ENCODE peak calls at places on chromosomes 4 and X, in seven cellular contexts. One of them, this sample, is unnamed. For H3K4me1, the result is how much of the 10 kb centered on the place peaks cover.

GRCh38 chrX:140766024-140766611 is 56.6 kb downstream of the LINC00632 start:
- DNase-seq in heart right ventricle: peak
- DNase-seq in BE2C: peak
- DNase-seq in kidney: no peak
- DNase-seq in cardiac muscle cell: peak
- DNase-seq in upper lobe of left lung: peak
- DNase-seq in small intestine: peak
- DNase-seq in this sample: peak

GRCh38 chr4:57499786-57500185 is 389.6 kb upstream of the IGFBP7 start:
- DNase-seq in small intestine: no peak
- DNase-seq in heart right ventricle: no peak
- DNase-seq in upper lobe of left lung: no peak
- DNase-seq in BE2C: no peak
- DNase-seq in kidney: no peak
- DNase-seq in cardiac muscle cell: no peak
- DNase-seq in this sample: no peak

GRCh38 chr4:90039122-90039521 is 88.1 kb upstream of the CCSER1 start:
- DNase-seq in cardiac muscle cell: no peak
- DNase-seq in BE2C: no peak
- DNase-seq in small intestine: no peak
- DNase-seq in upper lobe of left lung: no peak
- DNase-seq in kidney: no peak
- DNase-seq in heart right ventricle: no peak
- DNase-seq in this sample: peak

GRCh38 chrX:128518508-128518907 is 466.3 kb upstream of the ACTRT1 start:
- DNase-seq in small intestine: no peak
- DNase-seq in kidney: no peak
- DNase-seq in cardiac muscle cell: no peak
- DNase-seq in BE2C: no peak
- DNase-seq in upper lobe of left lung: no peak
- DNase-seq in heart right ventricle: no peak
- DNase-seq in this sample: no peak

GRCh38 chr4:21744046-21744445 is 204.5 kb downstream of the KCNIP4 start:
- DNase-seq in cardiac muscle cell: no peak
- DNase-seq in small intestine: no peak
- DNase-seq in upper lobe of left lung: no peak
- DNase-seq in heart right ventricle: no peak
- DNase-seq in kidney: no peak
- DNase-seq in BE2C: no peak
- DNase-seq in this sample: no peak

GRCh38 chrX:48531359-48531954 is 8.1 kb upstream of the TBC1D25 start:
- DNase-seq in heart right ventricle: no peak
- DNase-seq in kidney: no peak
- DNase-seq in small intestine: peak
- DNase-seq in cardiac muscle cell: peak
- DNase-seq in BE2C: no peak
- DNase-seq in upper lobe of left lung: no peak
- DNase-seq in this sample: no peak

GRCh38 chr4:73438582-73439215 is 2.7 kb downstream of the AFP start:
- DNase-seq in cardiac muscle cell: no peak
- DNase-seq in BE2C: no peak
- DNase-seq in heart right ventricle: no peak
- DNase-seq in small intestine: peak
- DNase-seq in upper lobe of left lung: no peak
- DNase-seq in kidney: no peak
- DNase-seq in this sample: no peak

GRCh38 chr4:71860643-71861042 is 76.8 kb upstream of the GC start:
- DNase-seq in small intestine: no peak
- DNase-seq in BE2C: no peak
- DNase-seq in cardiac muscle cell: no peak
- DNase-seq in heart right ventricle: no peak
- DNase-seq in kidney: no peak
- DNase-seq in upper lobe of left lung: no peak
- DNase-seq in this sample: no peak

GRCh38 chr4:107709916-107710315 is 10.1 kb downstream of the PAPSS1 start:
- DNase-seq in cardiac muscle cell: peak
- DNase-seq in upper lobe of left lung: no peak
- DNase-seq in kidney: no peak
- DNase-seq in heart right ventricle: no peak
- DNase-seq in small intestine: no peak
- DNase-seq in BE2C: no peak
- DNase-seq in this sample: no peak

GRCh38 chr4:147787204-147787603 is 55.3 kb downstream of the ARHGAP10 start:
- DNase-seq in BE2C: no peak
- DNase-seq in small intestine: no peak
- DNase-seq in upper lobe of left lung: no peak
- DNase-seq in heart right ventricle: no peak
- DNase-seq in kidney: no peak
- DNase-seq in cardiac muscle cell: peak
- DNase-seq in this sample: no peak

GRCh38 chr4:124414641-124415040 is 297.9 kb downstream of the ANKRD50 start:
- DNase-seq in kidney: no peak
- DNase-seq in cardiac muscle cell: peak
- DNase-seq in heart right ventricle: no peak
- DNase-seq in BE2C: no peak
- DNase-seq in small intestine: no peak
- DNase-seq in upper lobe of left lung: no peak
- DNase-seq in this sample: no peak

GRCh38 chr4:80141543-80141942 is 55.8 kb upstream of the PRDM8 start:
- DNase-seq in cardiac muscle cell: no peak
- DNase-seq in upper lobe of left lung: no peak
- DNase-seq in small intestine: no peak
- DNase-seq in BE2C: no peak
- DNase-seq in heart right ventricle: no peak
- DNase-seq in kidney: no peak
- DNase-seq in this sample: no peak

GRCh38 chrX:44908198-44908597 is 35.2 kb downstream of the KDM6A start:
- DNase-seq in BE2C: no peak
- DNase-seq in small intestine: no peak
- DNase-seq in heart right ventricle: no peak
- DNase-seq in cardiac muscle cell: peak
- DNase-seq in upper lobe of left lung: no peak
- DNase-seq in kidney: no peak
- DNase-seq in this sample: no peak

GRCh38 chr4:6942238-6942800 is 32.7 kb downstream of the TBC1D14 start:
- DNase-seq in small intestine: peak
- DNase-seq in BE2C: no peak
- DNase-seq in upper lobe of left lung: peak
- DNase-seq in kidney: peak
- DNase-seq in cardiac muscle cell: peak
- DNase-seq in heart right ventricle: no peak
- DNase-seq in this sample: no peak
- H3K4me1 ChIP-seq in small intestine: under half
- H3K4me1 ChIP-seq in BE2C: under half
- H3K4me1 ChIP-seq in upper lobe of left lung: under half
- H3K4me1 ChIP-seq in kidney: under half
- H3K4me1 ChIP-seq in cardiac muscle cell: under half
- H3K4me1 ChIP-seq in heart right ventricle: under half
- H3K4me1 ChIP-seq in this sample: under half

DNA sequence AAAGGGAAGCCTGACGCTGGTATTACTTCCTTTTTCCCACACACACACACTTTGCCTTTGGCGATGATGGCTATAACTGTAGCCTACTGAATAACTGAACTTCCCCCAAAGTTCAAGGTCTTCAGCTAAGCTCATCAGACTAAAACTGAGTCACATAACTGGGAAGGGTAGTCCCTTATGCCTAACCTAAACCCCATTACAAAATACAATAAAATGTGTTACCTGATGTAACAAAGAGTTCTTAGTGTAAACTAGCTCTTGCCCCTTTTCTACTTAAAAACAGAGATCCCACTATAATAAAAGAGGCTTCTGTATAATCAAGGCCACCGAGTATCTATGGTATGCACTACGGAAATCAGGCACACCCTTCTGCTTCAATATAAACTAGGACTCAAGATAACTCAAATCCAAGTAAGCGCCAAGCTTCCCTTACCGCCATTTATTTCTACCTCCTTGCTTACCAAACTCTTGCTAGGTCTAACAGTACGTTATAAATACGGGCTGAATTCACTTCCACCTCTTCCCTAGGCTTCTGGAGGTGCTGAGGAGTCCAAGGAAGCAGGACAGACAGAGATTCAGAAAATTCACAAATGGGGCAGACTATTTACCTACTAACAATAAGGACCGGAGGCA is 2.4 kb downstream of the OTUD4 start:
- DNase-seq in BE2C: no peak
- DNase-seq in upper lobe of left lung: no peak
- DNase-seq in small intestine: peak
- DNase-seq in cardiac muscle cell: peak
- DNase-seq in heart right ventricle: no peak
- DNase-seq in kidney: no peak
- DNase-seq in this sample: no peak
- H3K4me1 ChIP-seq in BE2C: under half
- H3K4me1 ChIP-seq in upper lobe of left lung: under half
- H3K4me1 ChIP-seq in small intestine: under half
- H3K4me1 ChIP-seq in cardiac muscle cell: under half
- H3K4me1 ChIP-seq in heart right ventricle: under half
- H3K4me1 ChIP-seq in kidney: under half
- H3K4me1 ChIP-seq in this sample: under half

GRCh38 chr4:184324939-184325477 is 107.3 kb upstream of the ENPP6 start:
- DNase-seq in upper lobe of left lung: no peak
- DNase-seq in heart right ventricle: no peak
- DNase-seq in kidney: no peak
- DNase-seq in cardiac muscle cell: no peak
- DNase-seq in small intestine: no peak
- DNase-seq in BE2C: no peak
- DNase-seq in this sample: no peak

GRCh38 chr4:184331155-184331995 is 113.7 kb upstream of the ENPP6 start:
- DNase-seq in small intestine: peak
- DNase-seq in upper lobe of left lung: peak
- DNase-seq in kidney: no peak
- DNase-seq in cardiac muscle cell: no peak
- DNase-seq in BE2C: no peak
- DNase-seq in heart right ventricle: no peak
- DNase-seq in this sample: peak

GRCh38 chr4:184328022-184328736 is 110.5 kb upstream of the ENPP6 start:
- DNase-seq in kidney: no peak
- DNase-seq in cardiac muscle cell: no peak
- DNase-seq in heart right ventricle: no peak
- DNase-seq in upper lobe of left lung: no peak
- DNase-seq in BE2C: no peak
- DNase-seq in small intestine: no peak
- DNase-seq in this sample: no peak

GRCh38 chr4:184330008-184330400 is 112.3 kb upstream of the ENPP6 start:
- DNase-seq in cardiac muscle cell: no peak
- DNase-seq in heart right ventricle: no peak
- DNase-seq in kidney: peak
- DNase-seq in BE2C: no peak
- DNase-seq in upper lobe of left lung: peak
- DNase-seq in small intestine: no peak
- DNase-seq in this sample: no peak

DNA sequence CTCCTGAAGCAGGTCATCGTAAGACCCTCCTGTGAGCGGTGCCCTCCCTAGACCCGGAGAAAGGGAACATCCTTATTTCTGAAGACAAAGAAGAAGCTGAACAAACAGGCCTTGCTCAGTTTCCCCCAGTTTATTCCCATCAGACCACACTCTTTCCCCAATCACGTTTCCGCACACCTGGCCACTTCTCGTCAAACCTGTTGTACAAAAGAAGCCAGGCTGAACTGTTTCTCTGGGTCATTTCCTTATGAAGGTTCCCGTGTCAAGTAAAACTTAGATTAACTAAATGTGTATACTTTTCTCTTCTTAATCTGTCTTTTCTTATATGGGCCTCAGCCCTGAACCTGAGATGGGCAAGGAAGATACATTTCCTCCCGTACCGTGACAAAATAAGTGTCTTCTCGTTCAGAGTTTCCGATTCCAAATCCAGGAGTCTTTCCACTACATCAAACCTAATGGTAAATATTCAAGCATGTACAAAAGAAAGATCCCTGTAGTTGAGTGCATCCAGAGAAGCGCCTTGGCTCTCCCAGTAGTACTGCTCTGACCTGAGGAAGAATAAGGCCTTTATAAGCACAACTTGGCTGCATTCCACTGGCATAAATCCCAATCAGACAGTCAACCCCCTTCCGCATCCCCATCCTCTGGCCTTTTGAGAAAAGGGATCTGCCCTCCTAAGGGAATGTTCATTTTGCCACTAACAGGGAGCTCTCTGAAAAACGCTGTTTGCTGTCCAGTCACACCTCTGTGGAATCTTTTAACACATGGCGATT is 111.7 kb upstream of the ENPP6 start:
- DNase-seq in small intestine: peak
- DNase-seq in heart right ventricle: no peak
- DNase-seq in kidney: no peak
- DNase-seq in BE2C: no peak
- DNase-seq in upper lobe of left lung: no peak
- DNase-seq in cardiac muscle cell: peak
- DNase-seq in this sample: no peak
- H3K4me1 ChIP-seq in small intestine: under half
- H3K4me1 ChIP-seq in heart right ventricle: under half
- H3K4me1 ChIP-seq in kidney: under half
- H3K4me1 ChIP-seq in BE2C: under half
- H3K4me1 ChIP-seq in upper lobe of left lung: under half
- H3K4me1 ChIP-seq in cardiac muscle cell: under half
- H3K4me1 ChIP-seq in this sample: under half

DNA sequence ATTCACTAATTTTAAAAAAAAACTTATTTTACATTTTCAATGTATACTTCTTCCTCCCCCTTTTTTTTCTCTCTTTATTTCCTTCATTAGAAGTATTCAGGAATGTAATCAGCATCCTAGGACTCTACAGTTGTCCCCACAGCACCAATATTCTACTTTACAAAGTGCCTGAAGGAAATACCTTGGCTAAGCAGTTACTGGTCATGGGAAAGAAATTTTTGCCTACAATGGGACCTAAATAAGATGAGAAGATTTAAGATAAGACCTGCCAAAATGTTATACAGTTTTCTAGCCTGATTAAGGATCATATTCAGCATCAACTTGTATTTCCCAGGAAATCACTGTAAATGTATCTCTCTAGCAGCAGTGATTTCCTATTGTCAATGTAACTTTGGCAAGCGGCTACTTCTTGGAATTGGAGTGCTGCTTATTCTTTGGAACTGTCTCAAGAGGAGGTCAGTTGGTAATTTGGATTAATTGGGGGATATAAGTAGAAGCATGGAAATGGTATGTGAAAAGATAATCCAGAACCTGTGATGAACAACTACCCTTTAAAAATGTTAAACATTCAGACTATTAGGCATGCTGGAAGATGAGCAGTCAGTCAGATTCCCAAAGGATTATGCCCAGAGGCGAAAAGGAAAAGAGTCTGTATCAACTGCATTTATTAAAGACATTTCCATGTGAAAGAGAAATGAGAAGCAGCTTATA is 62.7 kb downstream of the SEC24D start:
- DNase-seq in BE2C: no peak
- DNase-seq in cardiac muscle cell: no peak
- DNase-seq in upper lobe of left lung: no peak
- DNase-seq in heart right ventricle: no peak
- DNase-seq in kidney: no peak
- DNase-seq in small intestine: no peak
- DNase-seq in this sample: no peak
- H3K4me1 ChIP-seq in BE2C: under half
- H3K4me1 ChIP-seq in cardiac muscle cell: half or more
- H3K4me1 ChIP-seq in upper lobe of left lung: under half
- H3K4me1 ChIP-seq in heart right ventricle: half or more
- H3K4me1 ChIP-seq in kidney: under half
- H3K4me1 ChIP-seq in small intestine: under half
- H3K4me1 ChIP-seq in this sample: under half